ENCODE peak calls at places on chromosomes 1 and 21, in four cellular contexts. S is CD8-positive, alpha-beta T cell; B is A549; Z is pancreas. V is an unnamed sample.

GRCh38 chr1:110412576-110412975 is 5.1 kb upstream of the LAMTOR5 start:
- DNase-seq in S (peak), B (peak), Z (peak), V (peak)

GRCh38 chr1:200901796-200902444 is 7.2 kb downstream of the INAVA start:
- DNase-seq in S (no peak), B (no peak), Z (no peak), V (no peak)

GRCh38 chr1:159944623-159945455 is 574 bp downstream of the IGSF9 start:
- DNase-seq in S (no peak), B (no peak), Z (no peak), V (no peak)

GRCh38 chr1:97277891-97278662 is 556.5 kb downstream of the PTBP2 start:
- DNase-seq in S (no peak), B (peak), Z (no peak), V (no peak)

GRCh38 chr1:97906567-97907228 is 14.1 kb downstream of the DPYD start:
- DNase-seq in S (no peak), B (peak), Z (no peak), V (no peak)

GRCh38 chr1:107277022-107277421 is 136.2 kb downstream of the NTNG1 start:
- DNase-seq in S (no peak), B (peak), Z (no peak), V (peak)

GRCh38 chr1:226733876-226734414 is 5.1 kb downstream of the ITPKB start:
- DNase-seq in S (no peak), B (no peak), Z (no peak), V (no peak)

GRCh38 chr1:46244656-46245371 is 2.7 kb upstream of the RAD54L start:
- DNase-seq in S (no peak), B (peak), Z (no peak), V (no peak)

GRCh38 chr1:202248861-202249260 is 55.3 kb downstream of the LGR6 start:
- DNase-seq in S (no peak), B (no peak), Z (peak), V (no peak)

DNA sequence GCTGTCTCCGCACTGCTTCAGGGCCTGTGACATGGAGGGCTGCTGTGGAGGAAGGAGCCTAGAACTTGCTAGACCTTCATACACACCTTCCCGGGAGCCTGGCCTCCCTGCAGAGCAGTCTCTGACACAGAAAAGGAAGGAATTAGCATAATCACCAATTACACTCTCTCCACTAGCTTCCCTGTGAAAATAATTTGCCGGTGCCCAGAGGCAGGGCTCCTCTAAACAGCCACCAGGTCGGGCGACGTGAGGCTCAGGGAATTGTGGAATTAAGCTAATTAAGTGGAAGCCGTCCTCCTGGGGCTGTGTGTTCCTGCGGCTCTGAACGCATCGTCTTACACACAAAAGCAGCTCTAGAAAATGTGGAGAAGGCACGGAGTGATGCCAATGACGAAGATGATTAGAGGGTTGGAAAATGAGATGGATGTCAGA is 82.6 kb downstream of the NENF start:
- DNase-seq in S (no peak), B (no peak), Z (no peak), V (no peak)
- H3K4me3 ChIP-seq in S (no peak), B (no peak), Z (no peak), V (no peak)

DNA sequence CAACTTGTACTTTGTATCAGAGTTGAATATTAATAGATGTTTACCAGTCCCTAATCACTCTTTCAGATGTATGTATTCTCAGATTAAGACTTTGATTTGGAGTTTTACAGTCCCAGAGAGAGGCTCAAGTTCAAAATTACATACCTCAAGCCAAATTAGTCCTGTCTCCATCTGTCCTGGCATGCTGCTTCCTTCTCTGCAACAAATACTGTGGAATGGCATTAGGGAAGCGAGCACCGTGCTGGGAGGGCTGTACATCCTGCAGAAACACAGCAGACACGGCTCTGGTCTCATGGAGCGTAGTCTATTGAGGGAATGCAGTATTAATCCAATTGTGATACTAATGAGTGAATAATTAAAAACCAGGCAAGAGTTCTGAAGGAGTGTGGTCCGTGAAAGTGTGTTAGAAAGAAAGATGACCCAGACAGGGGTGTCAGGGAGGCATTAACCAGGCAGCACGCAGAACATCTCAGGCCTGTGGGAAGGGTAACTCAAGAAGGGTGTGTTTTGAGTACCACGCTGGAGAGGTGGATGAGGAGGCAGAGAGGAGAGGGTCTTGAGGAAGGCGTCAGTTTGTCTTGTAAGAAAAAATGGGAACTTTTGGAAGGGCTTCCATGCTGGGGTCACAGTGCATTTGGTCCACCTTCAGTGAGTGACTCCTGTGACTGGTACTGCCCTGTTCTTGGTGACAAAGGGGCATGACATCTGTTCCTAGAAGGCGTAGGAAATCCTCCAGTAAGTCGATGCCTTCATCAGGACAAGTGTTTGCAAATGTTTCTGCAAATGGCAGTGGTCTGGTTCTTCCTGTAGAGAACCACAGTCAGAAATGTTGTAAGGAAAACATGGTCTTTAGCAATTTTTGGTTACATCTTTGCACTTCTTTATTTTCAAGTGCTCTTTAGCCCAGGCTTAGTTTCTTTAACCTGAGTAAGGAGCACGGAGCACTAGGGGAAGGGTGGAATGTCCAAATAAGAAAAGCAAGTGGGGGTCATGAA is 1.6 kb downstream of the RAB4A start:
- DNase-seq in S (no peak), B (no peak), Z (no peak), V (no peak)
- H3K27ac ChIP-seq in S (no peak), B (peak), Z (no peak), V (no peak)

DNA sequence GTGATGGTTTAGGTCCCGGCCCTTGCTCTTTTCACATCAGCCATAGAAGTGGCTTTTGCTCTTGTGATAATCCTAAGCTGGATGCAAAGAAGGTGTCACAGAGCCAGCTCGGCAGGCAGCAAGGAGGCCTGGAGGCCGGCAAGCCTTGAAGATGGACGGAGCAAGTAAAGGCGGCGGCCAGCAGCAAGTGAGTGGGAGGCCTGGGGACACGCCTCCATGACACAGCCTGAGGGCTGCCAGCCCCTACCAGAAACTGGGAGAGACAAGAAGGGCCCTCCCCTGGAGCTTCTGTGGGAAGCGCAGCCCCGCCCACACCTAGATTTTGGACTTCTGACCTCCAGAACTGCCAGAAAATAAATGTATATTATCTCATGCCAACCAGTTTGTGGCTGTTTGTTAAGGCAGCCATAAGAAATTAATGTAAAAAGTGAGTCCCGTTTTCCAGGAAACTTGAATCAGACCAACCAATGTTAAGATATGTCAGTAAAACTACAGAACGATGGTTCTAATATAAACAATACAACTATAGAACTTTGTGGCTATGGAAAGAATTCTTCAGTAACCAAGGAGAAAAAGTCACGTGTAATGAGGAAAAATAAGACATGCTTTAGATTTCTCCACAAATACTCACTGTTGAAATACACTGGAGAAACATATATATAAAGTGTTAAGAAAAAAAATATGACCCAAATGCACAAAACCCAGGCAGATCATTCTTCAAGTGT is 49.9 kb downstream of the BACE2 start:
- DNase-seq in S (no peak), B (no peak), Z (no peak), V (peak)
- H3K4me3 ChIP-seq in S (no peak), B (no peak), Z (no peak), V (no peak)

DNA sequence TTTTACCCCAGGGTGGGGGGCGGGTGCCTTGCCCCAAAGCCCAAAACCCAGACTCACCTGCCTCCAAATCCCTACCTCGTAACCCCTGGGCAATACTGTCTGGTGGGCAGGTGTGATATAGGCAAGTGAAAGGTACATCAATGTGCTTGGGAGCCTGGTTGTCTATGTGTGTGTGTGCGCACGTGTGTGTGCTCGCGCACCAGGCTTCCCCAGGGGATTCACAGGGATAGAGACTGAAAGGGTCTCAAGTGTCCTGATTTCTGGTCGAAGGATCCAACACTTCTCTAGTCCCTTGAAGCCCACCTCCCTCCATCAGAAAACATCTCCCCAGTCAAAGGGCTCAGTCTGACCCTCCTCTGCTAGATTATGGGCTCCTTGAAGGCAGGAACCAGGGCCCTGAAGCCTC is 28.9 kb upstream of the EPB41 start:
- DNase-seq in S (no peak), B (no peak), Z (no peak), V (no peak)
- H3K27ac ChIP-seq in S (no peak), B (peak), Z (no peak), V (no peak)

DNA sequence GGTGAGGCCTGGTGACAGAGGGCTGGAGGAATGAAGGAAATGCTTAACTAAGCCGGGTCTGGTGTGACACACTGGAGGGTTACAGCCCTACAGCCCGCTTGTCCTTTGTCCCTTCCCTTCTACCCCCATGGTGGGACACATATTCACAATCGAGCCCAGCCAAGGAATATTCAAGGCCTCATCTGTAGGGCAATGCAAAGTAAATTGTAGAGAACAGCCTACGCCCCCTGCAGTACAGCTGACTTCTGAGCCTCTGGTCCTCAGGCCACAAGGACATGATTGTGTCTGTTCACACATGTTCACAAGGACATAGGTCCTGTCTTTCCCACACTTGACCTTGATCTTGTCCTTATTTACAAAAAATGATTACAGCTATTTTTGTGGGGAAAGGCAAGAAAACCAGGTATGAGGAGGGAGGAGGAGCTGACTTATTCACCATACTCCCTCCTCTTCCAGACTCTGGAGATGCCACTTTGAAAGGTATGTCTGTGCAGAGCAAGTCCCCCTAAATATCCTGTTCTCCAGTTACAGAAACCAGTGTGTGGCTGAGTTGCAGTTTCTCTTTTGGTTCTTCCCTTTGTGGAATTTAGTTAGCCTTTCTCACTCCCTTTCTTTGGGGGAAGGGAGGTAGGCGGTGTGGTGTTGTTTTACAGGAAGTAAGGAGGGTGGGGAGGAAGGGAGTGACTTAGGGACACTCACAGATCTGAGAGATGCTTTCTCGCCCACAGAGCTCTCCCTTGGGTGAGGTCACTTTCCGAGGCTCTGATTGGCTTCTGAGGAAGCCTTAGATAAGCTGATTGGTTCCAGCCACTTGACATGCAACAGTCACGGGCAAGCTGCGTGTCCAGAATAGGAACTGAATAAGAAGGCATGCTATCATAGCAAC is 14.6 kb downstream of the POLR3GL start:
- DNase-seq in S (peak), B (peak), Z (no peak), V (peak)
- H3K4me3 ChIP-seq in S (peak), B (no peak), Z (peak), V (peak)

DNA sequence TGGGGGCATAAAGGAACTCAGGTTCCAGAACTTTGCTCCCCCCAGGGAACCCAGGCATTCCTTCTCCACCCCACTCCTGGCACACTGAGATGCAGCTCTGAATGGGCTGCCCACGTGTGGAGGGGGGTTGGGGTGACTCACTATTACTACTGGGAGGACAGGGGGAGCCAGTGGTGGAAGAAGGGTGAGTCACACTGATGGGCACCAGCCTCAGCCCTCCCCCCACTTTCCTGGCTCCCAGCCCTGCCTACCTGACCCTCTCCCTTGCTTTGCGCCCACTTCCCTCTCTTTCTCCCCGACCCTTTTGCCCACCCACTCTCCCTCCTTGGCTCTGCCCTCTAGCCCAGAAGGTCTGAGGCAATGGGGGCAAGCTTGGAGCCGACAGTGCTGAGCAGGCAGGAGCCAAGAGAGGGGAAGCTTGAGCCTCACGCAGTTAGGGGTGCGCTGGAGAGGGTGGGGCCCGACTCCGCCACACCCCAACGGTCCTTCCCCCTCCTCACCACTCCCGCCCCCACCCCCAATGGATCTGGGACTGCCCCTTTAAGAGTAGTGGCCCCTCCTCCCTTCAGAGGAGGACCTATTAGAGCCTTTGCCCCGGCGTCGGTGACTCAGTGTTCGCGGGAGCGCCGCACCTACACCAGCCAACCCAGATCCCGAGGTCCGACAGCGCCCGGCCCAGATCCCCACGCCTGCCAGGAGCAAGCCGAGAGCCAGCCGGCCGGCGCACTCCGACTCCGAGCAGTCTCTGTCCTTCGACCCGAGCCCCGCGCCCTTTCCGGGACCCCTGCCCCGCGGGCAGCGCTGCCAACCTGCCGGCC is at the start of gene LMNA:
- DNase-seq in S (peak), B (peak), Z (peak), V (peak)
- H3K27ac ChIP-seq in S (peak), B (peak), Z (peak), V (peak)

GRCh38 chr1:94245747-94246438 is 8.5 kb upstream of the ARHGAP29 start:
- DNase-seq in S (no peak), B (no peak), Z (no peak), V (no peak)
- H3K4me3 ChIP-seq in S (no peak), B (peak), Z (no peak), V (peak)

GRCh38 chr1:3377604-3378279 is 76.7 kb upstream of the ARHGEF16 start:
- DNase-seq in S (no peak), B (no peak), Z (no peak), V (no peak)

GRCh38 chr1:3377166-3377565 is 77.3 kb upstream of the ARHGEF16 start:
- DNase-seq in S (no peak), B (no peak), Z (no peak), V (no peak)

GRCh38 chr1:3373175-3373574 is 81.3 kb upstream of the ARHGEF16 start:
- DNase-seq in S (no peak), B (no peak), Z (no peak), V (no peak)

GRCh38 chr1:3373700-3374405 is 80.6 kb upstream of the ARHGEF16 start:
- DNase-seq in S (no peak), B (no peak), Z (no peak), V (no peak)

GRCh38 chr1:3375256-3375655 is 79.2 kb upstream of the ARHGEF16 start:
- DNase-seq in S (no peak), B (no peak), Z (no peak), V (no peak)
- H3K27ac ChIP-seq in S (no peak), B (no peak), Z (no peak), V (no peak)